ENCODE peak calls at places on chromosomes 12 and 14, in six cellular contexts. F, W, Q, Z, X and L are unnamed samples.
A peak's percentile ranks its signal among the peaks of the same experiment; 100 is the strongest.

GRCh38 chr12:97375310-97375709 is 87.3 kb upstream of the RMST start:
- DNase-seq in F (no peak), Q (no peak), W (no peak), Z (no peak), X (no peak), L (peak; percentile 12)

GRCh38 chr14:68676511-68676943 is 116.3 kb downstream of the ZFP36L1 start:
- DNase-seq in Q (no peak), F (no peak), Z (peak; percentile 48), X (no peak), W (peak; percentile 64), L (no peak)

GRCh38 chr14:65170768-65171251 is 68.5 kb upstream of the MAX start:
- DNase-seq in W (no peak), Z (peak; percentile 27), X (peak; percentile 17), F (peak; percentile 86), Q (peak; percentile 73), L (peak; percentile 60)

GRCh38 chr12:89494411-89495231 is 30.0 kb downstream of the GALNT4 start:
- DNase-seq in X (no peak), Z (no peak), W (no peak), Q (peak; percentile 10), F (peak; percentile 23), L (peak; percentile 42)

GRCh38 chr12:130198663-130199060 is 36.4 kb downstream of the FZD10 start:
- DNase-seq in Q (no peak), F (no peak), W (no peak), X (no peak), Z (no peak), L (no peak)

GRCh38 chr14:33315217-33315616 is 376.5 kb downstream of the NPAS3 start:
- DNase-seq in F (no peak), Z (no peak), W (no peak), X (no peak), Q (no peak), L (no peak)

GRCh38 chr12:30323008-30323407 is 372.7 kb downstream of the IPO8 start:
- DNase-seq in X (no peak), F (peak; percentile 4), Z (no peak), W (no peak), Q (no peak), L (no peak)

GRCh38 chr12:52495385-52495784 is 2.3 kb upstream of the KRT6A start:
- DNase-seq in W (no peak), X (no peak), Z (peak; percentile 18), F (peak; percentile 64), Q (no peak), L (no peak)

GRCh38 chr12:103858953-103859601 is 18.0 kb upstream of the NT5DC3 start:
- DNase-seq in Z (no peak), X (peak; percentile 81), F (peak; percentile 98), W (peak; percentile 98), Q (no peak), L (no peak)

GRCh38 chr12:53589423-53589822 is 36.8 kb downstream of the ATF7 start:
- DNase-seq in Q (peak; percentile 52), W (no peak), Z (no peak), X (no peak), F (no peak), L (no peak)

GRCh38 chr12:87150969-87151662 is 878.1 kb downstream of the C12orf50 start:
- DNase-seq in X (no peak), W (no peak), Q (peak; percentile 25), Z (no peak), F (no peak), L (no peak)

GRCh38 chr14:96206461-96206860 is 1.8 kb downstream of the BDKRB2 start:
- DNase-seq in W (no peak), X (peak; percentile 50), Z (peak; percentile 12), F (no peak), Q (no peak), L (no peak)

GRCh38 chr14:85221832-85222231 is 308.1 kb upstream of the FLRT2 start:
- DNase-seq in F (no peak), Q (no peak), Z (no peak), X (no peak), W (no peak), L (no peak)

GRCh38 chr14:93989939-93990338 is 7.2 kb upstream of the CCDC197 start:
- DNase-seq in X (no peak), W (no peak), Q (peak; percentile 53), Z (no peak), F (no peak), L (peak; percentile 69)

GRCh38 chr14:91149462-91149861 is 35.6 kb downstream of the DGLUCY start:
- DNase-seq in X (peak; percentile 50), W (peak; percentile 86), Q (no peak), F (peak; percentile 99), Z (no peak), L (no peak)

GRCh38 chr14:67335781-67336180 is 23.8 kb downstream of the ATP6V1D start:
- DNase-seq in Q (peak; percentile 42), W (no peak), Z (peak; percentile 34), F (peak; percentile 64), X (no peak), L (no peak)

GRCh38 chr14:52286659-52287649 is 19.5 kb downstream of the PTGDR start:
- DNase-seq in X (no peak), F (peak; percentile 19), Q (no peak), Z (no peak), W (no peak), L (no peak)

GRCh38 chr12:108311605-108312004 is 27.5 kb downstream of the CMKLR1 start:
- DNase-seq in X (no peak), F (no peak), Z (no peak), Q (no peak), W (no peak), L (no peak)

GRCh38 chr14:57085801-57086200 is 182.9 kb downstream of the EXOC5 start:
- DNase-seq in W (no peak), F (no peak), Z (no peak), Q (no peak), X (no peak), L (no peak)

GRCh38 chr14:57089901-57090300 is 178.8 kb downstream of the EXOC5 start:
- DNase-seq in Z (no peak), F (no peak), Q (no peak), X (no peak), W (no peak), L (no peak)

GRCh38 chr14:57086271-57087162 is 182.2 kb downstream of the EXOC5 start:
- DNase-seq in W (no peak), Z (no peak), Q (no peak), X (no peak), F (no peak), L (no peak)

GRCh38 chr14:57087841-57088240 is 180.9 kb downstream of the EXOC5 start:
- DNase-seq in Z (no peak), W (no peak), X (no peak), F (no peak), Q (no peak), L (no peak)

GRCh38 chr14:57091030-57091608 is 177.6 kb downstream of the EXOC5 start:
- DNase-seq in Q (no peak), Z (no peak), W (no peak), F (no peak), X (no peak), L (no peak)
- TF ChIP-seq CTCF in Q (no peak), Z (no peak), W (no peak), F (no peak), X (no peak), L (no peak)

GRCh38 chr12:5070090-5070489 is 26.4 kb downstream of the KCNA5 start:
- DNase-seq in X (no peak), F (no peak), Q (no peak), W (no peak), Z (no peak), L (no peak)

GRCh38 chr12:5072326-5072725 is 28.6 kb downstream of the KCNA5 start:
- DNase-seq in Q (no peak), F (no peak), Z (no peak), W (no peak), X (no peak), L (no peak)

GRCh38 chr12:5073838-5074237 is 30.2 kb downstream of the KCNA5 start:
- DNase-seq in X (no peak), Z (peak; percentile 5), F (peak; percentile 8), Q (peak; percentile 24), W (no peak), L (no peak)

GRCh38 chr12:5071496-5071895 is 27.8 kb downstream of the KCNA5 start:
- DNase-seq in Q (no peak), X (no peak), F (no peak), Z (no peak), W (no peak), L (no peak)

GRCh38 chr12:5073054-5073453 is 29.4 kb downstream of the KCNA5 start:
- DNase-seq in X (no peak), F (no peak), Q (no peak), W (no peak), Z (no peak), L (no peak)
- TF ChIP-seq CTCF in X (no peak), F (peak; percentile 11), Q (peak; percentile 12), W (no peak), Z (peak; percentile 57), L (no peak)

DNA sequence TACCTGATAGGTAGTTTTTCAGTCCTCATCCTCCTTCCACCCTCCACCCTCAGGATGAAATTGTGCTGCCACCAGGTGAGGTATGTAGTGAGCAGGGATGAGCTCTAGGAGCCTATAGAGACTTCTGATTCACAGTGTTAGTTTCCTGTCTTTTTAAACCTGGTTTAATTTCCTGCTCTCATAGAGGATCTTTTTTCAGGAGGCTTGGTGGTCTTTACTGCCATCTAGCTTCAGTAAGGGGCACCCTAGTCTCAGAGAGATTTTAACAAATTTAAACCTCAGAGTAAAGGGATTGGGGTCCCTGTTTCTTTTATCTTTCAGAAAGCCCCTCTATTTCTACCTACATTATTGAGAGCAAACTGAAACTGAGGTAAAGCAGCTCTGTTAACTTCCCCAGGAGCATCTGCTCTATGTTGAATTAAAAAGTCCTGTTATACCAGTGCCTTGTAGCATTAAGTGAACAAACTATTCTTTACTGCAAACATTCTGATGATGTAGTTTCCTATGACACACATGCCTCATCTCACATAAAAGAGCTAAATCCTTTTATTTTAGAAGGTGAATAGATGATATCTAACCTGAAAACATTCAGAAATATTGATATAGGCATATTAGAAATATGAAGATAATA is 172.2 kb upstream of the DDHD1 start:
- DNase-seq in W (no peak), X (no peak), F (peak; percentile 34), Z (peak; percentile 27), Q (peak; percentile 3), L (no peak)
- TF ChIP-seq CTCF in W (no peak), X (no peak), F (peak; percentile 54), Z (peak; percentile 74), Q (peak; percentile 13), L (no peak)

GRCh38 chr12:59643576-59643975 is 47.7 kb downstream of the SLC16A7 start:
- DNase-seq in X (no peak), W (no peak), F (no peak), Z (no peak), Q (no peak), L (no peak)

GRCh38 chr12:59649203-59649602 is 53.4 kb downstream of the SLC16A7 start:
- DNase-seq in F (no peak), W (no peak), X (no peak), Q (no peak), Z (no peak), L (no peak)

GRCh38 chr12:59650594-59651229 is 54.9 kb downstream of the SLC16A7 start:
- DNase-seq in Z (no peak), F (peak; percentile 56), W (no peak), Q (no peak), X (no peak), L (no peak)

GRCh38 chr12:59645242-59645641 is 49.4 kb downstream of the SLC16A7 start:
- DNase-seq in Q (no peak), F (no peak), X (no peak), Z (no peak), W (no peak), L (no peak)

DNA sequence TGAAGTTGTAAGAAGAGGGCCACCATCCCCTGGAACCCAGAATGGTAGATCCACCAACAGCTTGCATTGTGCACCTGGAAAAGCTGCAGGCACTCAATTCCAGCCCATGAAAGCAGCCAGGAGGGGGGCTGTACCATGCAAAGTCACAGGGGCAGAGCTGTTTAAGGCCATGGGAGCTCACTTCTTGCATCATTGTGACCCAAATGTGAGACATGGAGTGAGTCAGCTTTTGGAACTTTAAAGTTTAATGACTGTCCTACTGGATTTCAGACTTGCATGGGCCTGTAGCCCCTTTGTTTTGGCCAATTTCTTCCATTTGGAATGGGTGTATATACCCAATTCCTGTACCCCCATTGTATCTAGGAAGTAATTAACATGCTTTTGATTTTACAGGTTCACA is 50.8 kb downstream of the SLC16A7 start:
- DNase-seq in Z (no peak), X (no peak), F (no peak), W (no peak), Q (no peak), L (no peak)
- TF ChIP-seq CTCF in Z (no peak), X (no peak), F (no peak), W (no peak), Q (no peak), L (no peak)